ENCODE peak calls at places on chromosomes 13 and 19, in five cellular contexts. U, F, L, K and J are unnamed samples.

GRCh38 chr13:41751277-41751676 is 209.6 kb downstream of the VWA8 start:
- DNase-seq in F (peak), L (peak), K (peak), U (no peak), J (no peak)

GRCh38 chr19:30376272-30376671 is 4.1 kb downstream of the ZNF536 start:
- DNase-seq in K (no peak), F (no peak), L (no peak), U (no peak), J (no peak)

GRCh38 chr19:13350072-13350471 is 156.2 kb downstream of the CACNA1A start:
- DNase-seq in F (no peak), L (no peak), U (no peak), K (no peak), J (no peak)

GRCh38 chr13:52809310-52809769 is 39.1 kb downstream of the PCDH8 start:
- DNase-seq in F (peak), L (peak), K (no peak), U (peak), J (peak)

GRCh38 chr13:94987081-94987480 is 274.7 kb upstream of the SOX21 start:
- DNase-seq in F (no peak), L (no peak), U (no peak), K (no peak), J (no peak)

GRCh38 chr13:109162248-109163051 is 533.0 kb downstream of the MYO16 start:
- DNase-seq in U (peak), K (no peak), F (no peak), L (no peak), J (peak)

GRCh38 chr13:36665630-36666029 is 8.2 kb upstream of the SERTM1 start:
- DNase-seq in F (no peak), K (no peak), L (no peak), U (no peak), J (no peak)

GRCh38 chr13:97026759-97027555 is 32.7 kb upstream of the OXGR1 start:
- DNase-seq in F (no peak), L (no peak), U (no peak), K (no peak), J (no peak)

GRCh38 chr19:55137915-55138314 is 11.1 kb downstream of the TNNT1 start:
- DNase-seq in F (no peak), K (no peak), L (no peak), U (no peak), J (no peak)

GRCh38 chr19:36331353-36332228 is 47.4 kb downstream of the ZFP14 start:
- DNase-seq in U (peak), K (peak), L (peak), F (peak), J (peak)

GRCh38 chr13:30191491-30192100 is 115.8 kb downstream of the KATNAL1 start:
- DNase-seq in K (no peak), U (no peak), L (no peak), F (no peak), J (no peak)

GRCh38 chr19:17779281-17779930 is 15.5 kb upstream of the B3GNT3 start:
- DNase-seq in L (no peak), F (peak), K (no peak), U (no peak), J (no peak)

GRCh38 chr13:51261610-51262249 is 39.5 kb downstream of the FAM124A start:
- DNase-seq in L (no peak), F (no peak), U (no peak), K (no peak), J (no peak)

GRCh38 chr13:44868397-44868796 is 120.9 kb downstream of the NUFIP1 start:
- DNase-seq in L (no peak), K (no peak), F (no peak), U (peak), J (peak)

GRCh38 chr13:33487575-33488243 is 202.2 kb upstream of the STARD13 start:
- DNase-seq in F (peak), L (no peak), K (peak), U (no peak), J (peak)

GRCh38 chr13:111925146-111925875 is 141.6 kb upstream of the SOX1 start:
- DNase-seq in L (no peak), K (no peak), F (no peak), U (no peak), J (no peak)

GRCh38 chr19:37329686-37330085 is 41.2 kb upstream of the ZNF527 start:
- DNase-seq in L (no peak), F (no peak), K (no peak), U (no peak), J (no peak)

GRCh38 chr13:97951376-97951775 is 2.1 kb upstream of the IPO5 start:
- DNase-seq in F (no peak), K (no peak), U (no peak), L (no peak), J (no peak)

GRCh38 chr13:80469841-80470378 is 129.0 kb upstream of the SPRY2 start:
- DNase-seq in L (peak), K (no peak), F (peak), U (no peak), J (no peak)

GRCh38 chr13:102701331-102701730 is 6.5 kb upstream of the METTL21C start:
- DNase-seq in K (no peak), F (no peak), L (no peak), U (no peak), J (no peak)

GRCh38 chr19:4264812-4265211 is 14.3 kb upstream of the SHD start:
- DNase-seq in F (no peak), L (no peak), K (no peak), U (no peak), J (no peak)

GRCh38 chr13:66546534-66547379 is 683.4 kb downstream of the PCDH9 start:
- DNase-seq in L (no peak), F (no peak), K (no peak), U (no peak), J (no peak)

GRCh38 chr19:8209111-8209964 is at the start of gene CERS4:
- DNase-seq in K (no peak), L (peak), U (peak), F (peak), J (peak)

GRCh38 chr19:46697142-46697960 is 19.6 kb downstream of the PRKD2 start:
- DNase-seq in F (peak), L (peak), U (peak), K (peak), J (peak)

DNA sequence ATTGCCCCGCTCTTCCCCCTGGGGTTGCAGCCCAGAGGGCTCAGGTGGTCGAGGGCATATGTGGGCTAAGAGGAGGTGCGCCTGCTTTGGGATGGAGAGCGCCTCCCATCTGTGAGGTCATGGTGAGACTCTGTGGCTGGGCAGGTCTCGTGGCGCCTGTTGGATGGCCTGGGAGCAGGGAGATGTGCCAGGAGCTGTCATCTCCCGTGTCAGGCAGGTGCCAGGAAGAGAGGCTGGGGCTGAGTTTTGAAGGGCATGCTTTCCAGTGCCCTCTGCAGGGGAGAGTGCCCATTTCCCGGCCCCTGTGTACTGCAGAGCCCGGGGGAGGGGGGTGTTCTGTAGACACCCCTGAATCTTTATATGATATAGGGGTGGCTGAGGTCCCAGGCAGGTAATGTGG is 2.8 kb downstream of the WTIP start:
- DNase-seq in K (no peak), U (no peak), F (no peak), L (no peak), J (no peak)
- TF ChIP-seq CTCF in K (no peak), U (no peak), F (no peak), L (no peak), J (no peak)

GRCh38 chr13:76668141-76668540 is 218.1 kb downstream of the KCTD12 start:
- DNase-seq in K (no peak), L (no peak), U (no peak), F (no peak), J (no peak)

GRCh38 chr13:76672422-76672821 is 213.8 kb downstream of the KCTD12 start:
- DNase-seq in K (no peak), U (no peak), F (no peak), L (no peak), J (no peak)

GRCh38 chr13:76663941-76664340 is 222.3 kb downstream of the KCTD12 start:
- DNase-seq in K (no peak), F (no peak), L (no peak), U (no peak), J (no peak)

GRCh38 chr13:76668716-76669115 is 217.5 kb downstream of the KCTD12 start:
- DNase-seq in K (no peak), F (no peak), L (no peak), U (no peak), J (no peak)

DNA sequence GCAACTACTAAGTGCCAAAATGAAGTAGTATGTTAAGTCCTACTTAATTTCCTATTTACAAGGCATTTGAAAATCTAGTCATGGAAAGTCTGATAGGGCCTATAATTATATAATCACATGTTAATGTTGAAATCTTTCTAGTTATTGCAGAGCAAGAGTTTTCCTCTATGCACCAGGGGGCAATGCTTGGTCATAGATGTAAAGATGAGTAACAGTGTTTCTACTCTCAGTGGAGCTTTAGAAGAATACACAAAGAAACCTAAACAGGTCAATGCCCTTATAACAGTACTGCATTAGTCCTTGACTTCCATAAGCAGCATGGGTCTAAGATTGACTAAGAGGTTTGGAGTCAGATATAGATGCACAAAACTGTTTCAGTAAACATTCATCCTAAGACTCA is 218.7 kb downstream of the KCTD12 start:
- DNase-seq in K (peak), F (peak), L (no peak), U (no peak), J (no peak)
- TF ChIP-seq CTCF in K (peak), F (peak), L (no peak), U (no peak), J (peak)

DNA sequence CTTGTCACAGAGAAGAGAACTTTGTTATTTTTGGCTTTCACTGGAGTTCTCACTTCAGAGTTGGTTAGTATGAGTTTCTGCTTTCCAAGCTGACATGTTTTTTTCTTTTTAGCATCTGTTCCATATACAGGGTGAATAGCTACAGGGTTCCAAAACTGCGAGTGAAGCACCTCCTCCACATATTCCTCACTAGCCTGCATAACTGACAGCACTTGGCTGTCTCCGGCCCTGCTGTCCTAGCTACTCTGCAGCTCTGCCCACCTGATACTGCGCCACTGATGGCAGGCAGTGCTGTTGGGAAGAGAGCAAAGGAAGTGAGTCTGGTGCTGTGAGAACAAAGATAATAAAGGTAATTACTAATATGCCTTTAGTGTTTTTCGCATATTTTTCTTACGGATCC is 6.8 kb downstream of the ATP8A2 start:
- DNase-seq in U (no peak), K (no peak), F (no peak), L (no peak), J (no peak)
- TF ChIP-seq CTCF in U (no peak), K (no peak), F (no peak), L (no peak), J (no peak)

DNA sequence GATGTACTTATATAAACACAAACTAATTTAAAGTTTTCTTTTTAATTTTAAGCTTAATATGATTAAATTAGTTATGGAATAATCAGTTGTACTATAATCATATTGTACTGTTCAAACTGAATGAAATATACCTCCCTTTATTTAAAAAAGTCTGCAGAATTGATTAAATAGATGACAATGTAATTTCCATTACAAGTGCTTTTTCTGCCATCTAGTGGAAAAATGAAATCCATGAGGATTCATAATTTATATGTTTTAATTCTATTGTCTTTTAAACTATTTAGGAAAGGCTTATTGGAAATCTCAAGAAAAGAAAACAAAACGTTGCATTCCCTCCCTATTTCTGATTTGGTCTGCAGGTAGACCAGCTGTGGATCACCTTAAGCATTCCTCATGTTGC is 30.8 kb downstream of the MZT1 start:
- DNase-seq in F (no peak), K (no peak), L (no peak), U (no peak), J (no peak)
- TF ChIP-seq CTCF in F (peak), K (peak), L (peak), U (peak), J (no peak)

GRCh38 chr13:113863511-113864302 is at the start of gene GAS6:
- DNase-seq in K (no peak), L (peak), U (no peak), F (peak), J (peak)
- TF ChIP-seq CTCF in K (no peak), L (no peak), U (no peak), F (no peak), J (no peak)